ENCODE peak calls at places on chromosomes 7 and 10, in seven cellular contexts. U is posterior vena cava; A is GM04503; R is HFF-Myc; G is upper lobe of right lung; F is ovary; X is stimulated activated CD4-positive, alpha-beta T cell treated with anti-CD3 and anti-CD28 coated beads, Interleukin-12 subunit alpha, Interleukin-12 subunit beta, amount 100 ng/mL, for 48 hours. M is an unnamed sample.

GRCh38 chr10:49311562-49312236 is 12.7 kb downstream of the C10orf71 start:
- DNase-seq in U (no peak), A (no peak), R (no peak), G (peak; percentile 48), F (no peak), X (no peak), M (no peak)

GRCh38 chr10:22681783-22682183 is 32.6 kb downstream of the PIP4K2A start:
- DNase-seq in U (no peak), A (no peak), R (no peak), G (no peak), F (no peak), X (no peak), M (peak; percentile 49)

GRCh38 chr10:7316839-7317238 is 94.0 kb downstream of the SFMBT2 start:
- DNase-seq in U (no peak), A (no peak), R (no peak), G (no peak), F (no peak), X (no peak), M (no peak)

GRCh38 chr10:27783660-27784059 is 38.0 kb upstream of the MKX start:
- DNase-seq in U (peak; percentile 67), A (peak; percentile 35), R (peak; percentile 37), G (no peak), F (no peak), X (peak; percentile 2), M (peak; percentile 41)

GRCh38 chr7:16812542-16813231 is 7.9 kb upstream of the AGR2 start:
- DNase-seq in U (no peak), A (no peak), R (no peak), G (no peak), F (no peak), X (no peak), M (no peak)

GRCh38 chr7:81256991-81257390 is 338.1 kb upstream of the SEMA3C start:
- DNase-seq in U (no peak), A (no peak), R (no peak), G (no peak), F (no peak), X (no peak), M (no peak)

GRCh38 chr10:65470986-65471385 is 1454.8 kb upstream of the LRRTM3 start:
- DNase-seq in U (no peak), A (no peak), R (no peak), G (no peak), F (no peak), X (no peak), M (no peak)

GRCh38 chr7:26729150-26729772 is 135.1 kb downstream of the SKAP2 start:
- DNase-seq in U (no peak), A (no peak), R (no peak), G (no peak), F (no peak), X (no peak), M (no peak)

GRCh38 chr7:122652851-122653250 is 46.1 kb downstream of the RNF133 start:
- DNase-seq in U (no peak), A (no peak), R (no peak), G (no peak), F (no peak), X (no peak), M (no peak)

GRCh38 chr10:121788115-121788514 is 139.7 kb downstream of the ATE1 start:
- DNase-seq in U (no peak), A (no peak), R (no peak), G (no peak), F (no peak), X (no peak), M (no peak)

GRCh38 chr10:78879621-78880020 is 189.1 kb upstream of the ZMIZ1 start:
- DNase-seq in U (no peak), A (no peak), R (no peak), G (no peak), F (no peak), X (no peak), M (no peak)

GRCh38 chr10:111247781-111248389 is 171.1 kb downstream of the ADRA2A start:
- DNase-seq in U (no peak), A (no peak), R (no peak), G (no peak), F (no peak), X (no peak), M (no peak)

GRCh38 chr10:28219241-28219640 is 83.6 kb downstream of the MPP7 start:
- DNase-seq in U (no peak), A (peak; percentile 33), R (no peak), G (no peak), F (no peak), X (no peak), M (no peak)

GRCh38 chr10:73859441-73860049 is 14.8 kb downstream of the CAMK2G start:
- DNase-seq in U (no peak), A (no peak), R (no peak), G (no peak), F (no peak), X (no peak), M (peak; percentile 77)

GRCh38 chr7:132782777-132783633 is 206.7 kb upstream of the PLXNA4 start:
- DNase-seq in U (no peak), A (peak; percentile 92), R (peak; percentile 58), G (no peak), F (no peak), X (no peak), M (no peak)

GRCh38 chr10:132839061-132839460 is 53.1 kb upstream of the NKX6-2 start:
- DNase-seq in U (no peak), A (no peak), R (no peak), G (peak; percentile 49), F (no peak), X (no peak), M (no peak)

GRCh38 chr7:133434246-133434865 is 181.5 kb downstream of the EXOC4 start:
- DNase-seq in U (no peak), A (peak; percentile 4), R (no peak), G (no peak), F (no peak), X (no peak), M (no peak)

GRCh38 chr10:79073784-79074432 is 5.1 kb downstream of the ZMIZ1 start:
- DNase-seq in U (no peak), A (no peak), R (no peak), G (peak; percentile 79), F (peak; percentile 65), X (no peak), M (no peak)

GRCh38 chr10:15168296-15168780 is at the start of gene NMT2:
- DNase-seq in U (peak; percentile 95), A (no peak), R (peak; percentile 33), G (peak; percentile 94), F (no peak), X (no peak), M (peak; percentile 81)

GRCh38 chr10:124002391-124003069 is 90.9 kb downstream of the CHST15 start:
- DNase-seq in U (peak; percentile 22), A (no peak), R (no peak), G (peak; percentile 18), F (no peak), X (no peak), M (no peak)

GRCh38 chr10:89981891-89982290 is 280.5 kb downstream of the KIF20B start:
- DNase-seq in U (no peak), A (no peak), R (no peak), G (no peak), F (no peak), X (no peak), M (no peak)

GRCh38 chr7:102813256-102814024 is 64.6 kb downstream of the FAM185A start:
- DNase-seq in U (no peak), A (no peak), R (no peak), G (no peak), F (no peak), X (no peak), M (no peak)

GRCh38 chr10:43971981-43972380 is 323.3 kb upstream of the ZNF32 start:
- DNase-seq in U (peak; percentile 72), A (no peak), R (no peak), G (no peak), F (no peak), X (no peak), M (no peak)

GRCh38 chr7:44285561-44285960 is 39.8 kb downstream of the CAMK2B start:
- DNase-seq in U (peak; percentile 69), A (no peak), R (no peak), G (peak; percentile 18), F (no peak), X (no peak), M (no peak)

GRCh38 chr7:129480674-129481363 is 21.5 kb upstream of the SMKR1 start:
- DNase-seq in U (no peak), A (no peak), R (no peak), G (no peak), F (no peak), X (no peak), M (no peak)

GRCh38 chr7:28149291-28150101 is 31.1 kb downstream of the JAZF1 start:
- DNase-seq in U (no peak), A (no peak), R (no peak), G (no peak), F (no peak), X (no peak), M (no peak)

GRCh38 chr7:46440186-46440585 is 519.1 kb upstream of the IGFBP3 start:
- DNase-seq in U (no peak), A (no peak), R (no peak), G (no peak), F (no peak), X (no peak), M (no peak)

GRCh38 chr7:127736511-127736910 is 84.5 kb downstream of the SND1 start:
- DNase-seq in U (no peak), A (no peak), R (no peak), G (no peak), F (no peak), X (no peak), M (no peak)

GRCh38 chr7:78370931-78371330 is 572.4 kb downstream of the PHTF2 start:
- DNase-seq in U (no peak), A (no peak), R (no peak), G (no peak), F (no peak), X (no peak), M (no peak)

GRCh38 chr7:106222545-106222944 is 62.2 kb downstream of the NAMPT start:
- DNase-seq in U (no peak), A (no peak), R (no peak), G (no peak), F (no peak), X (no peak), M (no peak)

GRCh38 chr10:26725837-26726727 is 28.6 kb downstream of the PDSS1 start:
- DNase-seq in U (peak; percentile 91), A (no peak), R (peak; percentile 37), G (peak; percentile 76), F (peak; percentile 60), X (no peak), M (peak; percentile 31)

GRCh38 chr7:117588352-117588794 is 108.5 kb downstream of the CFTR start:
- DNase-seq in U (no peak), A (no peak), R (no peak), G (no peak), F (no peak), X (no peak), M (no peak)

GRCh38 chr10:93766918-93767317 is 9.2 kb downstream of the LGI1 start:
- DNase-seq in U (no peak), A (no peak), R (no peak), G (no peak), F (no peak), X (no peak), M (no peak)